ENCODE peak calls at places on chromosomes 16 and 17, in four cellular contexts. H, C, V and O are unnamed samples.

GRCh38 chr17:44916059-44916780 is 920 bp upstream of the GFAP start:
- DNase-seq in H (no peak), C (peak), V (no peak), O (no peak)

GRCh38 chr17:74431568-74432483 is at the start of gene GPRC5C:
- DNase-seq in H (peak), C (peak), V (no peak), O (peak)

GRCh38 chr17:71902931-71903506 is 217.8 kb upstream of the SOX9 start:
- DNase-seq in H (no peak), C (no peak), V (no peak), O (no peak)

GRCh38 chr17:73956595-73957465 is 246.6 kb upstream of the RPL38 start:
- DNase-seq in H (peak), C (peak), V (no peak), O (peak)

GRCh38 chr16:52731219-52731875 is 184.4 kb upstream of the TOX3 start:
- DNase-seq in H (no peak), C (no peak), V (no peak), O (no peak)

GRCh38 chr17:6402258-6402657 is 32.7 kb downstream of the AIPL1 start:
- DNase-seq in H (no peak), C (no peak), V (no peak), O (no peak)

GRCh38 chr16:61576476-61576875 is 459.8 kb downstream of the CDH8 start:
- DNase-seq in H (no peak), C (no peak), V (no peak), O (no peak)

GRCh38 chr17:3960764-3961163 is 3.5 kb downstream of the ATP2A3 start:
- DNase-seq in H (no peak), C (no peak), V (no peak), O (no peak)

GRCh38 chr16:65392831-65393565 is 271.1 kb upstream of the CDH11 start:
- DNase-seq in H (no peak), C (no peak), V (no peak), O (no peak)

GRCh38 chr17:40109471-40109824 is 9.1 kb upstream of the NR1D1 start:
- DNase-seq in H (no peak), C (peak), V (no peak), O (no peak)

GRCh38 chr17:7858487-7858832 is 657 bp downstream of the CYB5D1 start:
- DNase-seq in H (peak), C (peak), V (no peak), O (peak)

GRCh38 chr17:31446195-31446967 is 54.9 kb downstream of the RAB11FIP4 start:
- DNase-seq in H (no peak), C (no peak), V (no peak), O (no peak)

GRCh38 chr17:57875109-57876022 is 25.5 kb upstream of the MRPS23 start:
- DNase-seq in H (peak), C (peak), V (no peak), O (peak)

GRCh38 chr16:81650982-81651562 is 128.0 kb upstream of the PLCG2 start:
- DNase-seq in H (peak), C (no peak), V (no peak), O (no peak)

GRCh38 chr16:82824408-82824807 is 197.6 kb downstream of the CDH13 start:
- DNase-seq in H (no peak), C (no peak), V (no peak), O (no peak)

GRCh38 chr17:48459070-48459469 is 29.1 kb upstream of the SKAP1 start:
- DNase-seq in H (no peak), C (no peak), V (no peak), O (no peak)

GRCh38 chr17:48451489-48451888 is 21.5 kb upstream of the SKAP1 start:
- DNase-seq in H (no peak), C (no peak), V (no peak), O (no peak)

GRCh38 chr17:48457080-48457836 is 27.2 kb upstream of the SKAP1 start:
- DNase-seq in H (peak), C (peak), V (no peak), O (peak)

GRCh38 chr17:48456584-48456983 is 26.6 kb upstream of the SKAP1 start:
- DNase-seq in H (no peak), C (no peak), V (no peak), O (no peak)

DNA sequence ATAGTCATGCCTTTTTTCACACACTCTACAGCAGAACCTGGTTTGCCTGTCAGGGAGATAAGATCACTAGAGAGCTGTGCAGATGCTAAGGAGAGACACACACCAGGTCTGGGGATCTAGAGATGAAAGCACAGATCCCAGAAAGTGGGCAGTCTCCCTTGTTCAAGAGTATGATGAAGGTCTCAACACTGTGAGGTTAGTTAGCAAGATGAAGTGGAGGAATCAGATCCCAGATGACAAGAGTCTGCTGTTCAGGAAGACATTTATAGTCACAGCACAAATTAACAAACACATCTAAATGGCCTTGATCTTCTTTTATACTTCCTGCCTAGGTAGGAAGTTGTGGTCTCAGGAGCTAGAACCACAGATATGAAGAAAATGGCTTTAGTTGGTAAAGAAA is 23.4 kb upstream of the SKAP1 start:
- DNase-seq in H (no peak), C (no peak), V (no peak), O (no peak)
- TF ChIP-seq BHLHE40 in H (no peak), C (no peak), V (no peak), O (no peak)

GRCh38 chr17:21679256-21680146 is 12.8 kb upstream of the KCNJ18 start:
- DNase-seq in H (no peak), C (no peak), V (no peak), O (no peak)

GRCh38 chr17:21677911-21678310 is 14.4 kb upstream of the KCNJ18 start:
- DNase-seq in H (no peak), C (no peak), V (no peak), O (no peak)

GRCh38 chr17:21680366-21680765 is 12.0 kb upstream of the KCNJ18 start:
- DNase-seq in H (no peak), C (no peak), V (no peak), O (no peak)

GRCh38 chr17:21677126-21677910 is 15.0 kb upstream of the KCNJ18 start:
- DNase-seq in H (no peak), C (no peak), V (no peak), O (no peak)

DNA sequence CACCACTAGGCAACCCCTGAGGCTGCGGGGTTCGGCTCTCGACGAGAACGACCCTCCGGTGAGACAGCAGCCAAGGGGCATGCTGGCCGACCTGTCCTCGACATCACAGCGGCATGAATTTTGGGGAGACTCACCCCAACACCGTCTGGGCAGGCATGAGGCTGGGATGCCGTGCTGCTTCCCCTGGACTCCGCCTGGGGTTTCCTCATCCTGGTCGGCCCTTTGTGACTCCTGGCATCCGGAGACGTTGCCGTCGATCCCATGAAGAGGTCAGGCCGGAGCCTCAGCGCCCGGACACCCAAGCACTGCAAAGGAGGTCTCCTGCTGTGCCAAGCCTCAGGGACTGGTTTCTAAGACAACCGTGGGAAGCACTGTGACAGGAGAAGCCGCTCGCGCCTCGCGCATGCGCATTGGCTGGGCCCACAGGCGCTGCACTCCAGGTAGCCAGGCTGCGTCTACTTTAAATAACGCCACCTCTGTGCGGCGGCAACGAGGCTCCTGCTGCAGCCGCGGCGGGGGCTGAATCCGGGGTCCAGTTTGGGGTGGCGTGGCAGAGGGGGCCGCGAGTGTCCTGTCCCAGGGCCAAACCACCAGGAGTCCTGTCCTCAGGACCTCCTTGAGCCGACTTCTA is 13.8 kb upstream of the KCNJ18 start:
- DNase-seq in H (peak), C (no peak), V (no peak), O (no peak)
- TF ChIP-seq FOXK2 in H (no peak), C (no peak), V (no peak), O (no peak)

DNA sequence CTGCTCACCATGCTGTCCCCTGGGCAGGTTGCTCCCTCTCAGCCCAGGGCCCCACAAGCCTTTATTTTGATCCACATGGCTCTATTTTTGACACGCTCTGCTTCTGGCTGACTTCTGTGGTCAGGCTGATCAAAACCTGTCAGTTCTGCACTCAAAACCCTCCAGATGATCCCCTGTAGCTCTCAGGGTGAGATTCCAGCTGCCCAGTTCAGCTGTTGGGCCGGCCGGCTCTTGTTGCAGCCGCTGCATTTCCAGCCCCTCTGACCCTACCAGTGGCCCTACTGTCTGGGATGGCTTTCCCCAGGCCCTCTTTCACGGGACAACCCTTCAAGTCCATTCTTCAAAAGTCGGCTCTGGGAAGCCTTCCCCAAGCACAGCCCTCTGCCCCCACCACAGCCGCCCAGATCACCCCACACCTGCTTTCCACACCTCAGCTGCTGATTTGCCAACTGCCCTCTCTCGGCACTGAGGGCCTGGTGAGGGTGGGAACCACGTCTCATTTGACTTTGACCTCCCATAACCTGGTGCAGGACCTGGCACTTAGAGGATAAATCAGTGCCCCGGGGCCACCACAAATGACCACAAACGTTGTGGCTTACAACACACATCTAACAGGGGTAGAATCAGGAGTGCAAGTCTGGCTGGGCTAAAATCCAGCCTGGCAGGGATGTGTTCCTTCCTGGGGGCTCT is 16.3 kb upstream of the CACNG4 start:
- DNase-seq in H (no peak), C (no peak), V (no peak), O (no peak)
- TF ChIP-seq FOXM1 in H (no peak), C (no peak), V (no peak), O (no peak)

GRCh38 chr16:2511996-2512919 is 1.5 kb upstream of the ATP6V0C start:
- DNase-seq in H (no peak), C (no peak), V (no peak), O (no peak)
- TF ChIP-seq BHLHE40 in H (no peak), C (no peak), V (no peak), O (no peak)